ENCODE peak calls at places on chromosome 22, in ten cellular contexts. E is CD4-positive, alpha-beta memory T cell; O is CD4-positive, CD25-positive, alpha-beta regulatory T cell; H is thyroid gland; U is fibroblast of lung; N is naive thymus-derived CD4-positive, alpha-beta T cell; M is spleen; Z is SK-N-SH; A is colonic mucosa; V is mesenchymal stem cell. Y is an unnamed sample. For H3K4me1 and H3K9me3, the result is how much of the 10 kb centered on the place peaks cover.

GRCh38 chr22:39106326-39106725 is 9.3 kb downstream of the APOBEC3H start:
- DNase-seq in O (no peak), M (no peak), E (no peak), A (no peak), Z (no peak), U (no peak), V (no peak), H (no peak), N (no peak), Y (no peak)

GRCh38 chr22:23402275-23403151 is 177.6 kb downstream of the IGLL1 start:
- DNase-seq in Z (peak), A (peak), V (peak), O (no peak), H (peak), M (peak), N (peak), E (peak), U (peak), Y (peak)

GRCh38 chr22:49858827-49859226 is 5.2 kb downstream of the ZBED4 start:
- DNase-seq in E (no peak), V (no peak), O (no peak), U (no peak), N (no peak), H (no peak), A (no peak), Z (no peak), M (peak), Y (no peak)

GRCh38 chr22:11598492-11599440 is 3929.2 kb upstream of the OR11H1 start:
- DNase-seq in H (no peak), O (no peak), M (peak), E (no peak), Z (no peak), V (no peak), U (no peak), A (no peak), N (no peak), Y (no peak)

GRCh38 chr22:25357056-25357455 is 137.6 kb downstream of the CRYBB2 start:
- DNase-seq in Z (no peak), N (no peak), H (no peak), O (no peak), M (peak), V (no peak), U (no peak), A (no peak), E (no peak), Y (no peak)

GRCh38 chr22:28477556-28477955 is 202.1 kb downstream of the TTC28 start:
- DNase-seq in V (no peak), H (no peak), A (no peak), U (no peak), N (no peak), Z (no peak), O (no peak), E (no peak), M (no peak), Y (no peak)

GRCh38 chr22:31853736-31854500 is 90.4 kb upstream of the YWHAH start:
- DNase-seq in V (no peak), U (no peak), E (no peak), A (no peak), M (no peak), N (no peak), H (no peak), O (no peak), Z (no peak), Y (no peak)

GRCh38 chr22:24592144-24592845 is 578 bp downstream of the LRRC75B start:
- DNase-seq in O (no peak), M (no peak), E (no peak), N (no peak), H (peak), A (no peak), U (peak), Z (no peak), V (peak), Y (peak)

GRCh38 chr22:29664731-29665130 is 55.1 kb upstream of the CABP7 start:
- DNase-seq in U (no peak), O (no peak), E (no peak), V (peak), H (no peak), Z (no peak), M (no peak), N (no peak), A (no peak), Y (no peak)

GRCh38 chr22:27719535-27720227 is 81.9 kb downstream of the MN1 start:
- DNase-seq in V (peak), H (peak), N (no peak), O (no peak), Z (no peak), A (peak), M (peak), E (no peak), U (peak), Y (no peak)

DNA sequence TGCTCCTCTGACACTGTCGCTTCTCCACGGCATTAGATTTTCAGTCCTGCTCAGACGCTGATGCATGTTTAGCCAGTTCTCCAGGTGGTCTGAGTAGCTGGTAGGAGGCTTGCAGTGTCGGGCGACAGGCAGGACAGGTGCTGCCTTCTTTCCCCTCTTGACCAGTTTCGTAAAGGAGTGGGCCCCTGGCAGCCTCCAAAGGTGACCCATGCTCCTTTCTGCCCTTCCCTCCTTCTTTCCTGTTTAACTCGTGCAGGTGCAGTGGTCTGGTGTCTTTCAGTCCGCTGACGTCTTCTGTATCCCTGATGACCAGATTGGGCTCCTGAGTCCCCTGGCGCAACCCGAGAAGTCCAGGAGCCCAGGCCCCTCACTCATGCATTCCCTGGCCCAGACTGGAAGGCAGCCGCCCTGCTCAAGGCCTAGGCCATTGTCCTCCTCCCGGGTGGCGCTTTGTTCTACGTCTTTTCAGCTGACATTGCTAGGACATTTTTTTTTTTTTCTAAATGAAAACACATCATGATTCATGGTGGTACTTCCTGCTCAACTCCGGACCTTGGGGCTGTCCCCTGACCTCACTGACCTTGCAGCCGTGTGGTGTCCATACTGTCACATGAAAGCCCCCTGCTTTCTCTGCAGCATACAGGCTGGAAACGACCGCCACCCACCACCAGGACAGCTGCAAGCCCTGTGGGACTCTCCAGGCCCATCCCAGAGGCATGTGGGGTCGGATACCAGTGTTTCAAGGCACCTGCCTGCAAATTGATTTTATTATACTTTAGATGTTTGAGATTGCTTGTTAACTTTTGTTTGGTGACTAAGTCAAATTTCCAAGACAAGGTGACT is 25.5 kb upstream of the TXNRD2 start:
- DNase-seq in Z (no peak), M (no peak), U (no peak), N (no peak), H (no peak), A (no peak), O (no peak), V (no peak), E (no peak), Y (peak)
- H3K27ac ChIP-seq in Z (no peak), M (no peak), U (no peak), N (no peak), H (no peak), A (no peak), O (no peak), V (no peak), E (no peak), Y (no peak)

GRCh38 chr22:46585340-46586122 is 34.7 kb upstream of the GRAMD4 start:
- DNase-seq in N (no peak), O (no peak), V (no peak), U (no peak), Z (no peak), M (no peak), H (no peak), A (no peak), E (no peak), Y (peak)
- H3K4me1 ChIP-seq in N (under half), O (under half), V (half or more), U (under half), Z (under half), M (under half), H (half or more), A (under half), E (under half), Y (under half)

GRCh38 chr22:47295226-47295901 is 532.9 kb downstream of the TBC1D22A start:
- DNase-seq in V (no peak), A (no peak), M (no peak), N (no peak), U (no peak), Z (peak), O (no peak), E (no peak), H (no peak), Y (no peak)
- H3K9me3 ChIP-seq in V (under half), A (under half), M (under half), N (under half), U (under half), Z (under half), O (under half), E (under half), H (under half), Y (under half)

GRCh38 chr22:33577862-33578411 is 342.3 kb downstream of the LARGE1 start:
- DNase-seq in E (no peak), U (no peak), N (no peak), Z (peak), H (no peak), M (no peak), O (no peak), A (no peak), V (no peak), Y (no peak)
- H3K27ac ChIP-seq in E (no peak), U (no peak), N (no peak), Z (no peak), H (no peak), M (no peak), O (no peak), A (no peak), V (no peak), Y (no peak)

GRCh38 chr22:43998865-43999264 is 25.2 kb upstream of the PARVB start:
- DNase-seq in H (no peak), A (no peak), O (no peak), N (no peak), V (no peak), E (no peak), Z (no peak), M (no peak), U (no peak), Y (no peak)
- H3K4me1 ChIP-seq in H (under half), A (under half), O (under half), N (under half), V (under half), E (under half), Z (under half), M (under half), U (under half), Y (under half)

DNA sequence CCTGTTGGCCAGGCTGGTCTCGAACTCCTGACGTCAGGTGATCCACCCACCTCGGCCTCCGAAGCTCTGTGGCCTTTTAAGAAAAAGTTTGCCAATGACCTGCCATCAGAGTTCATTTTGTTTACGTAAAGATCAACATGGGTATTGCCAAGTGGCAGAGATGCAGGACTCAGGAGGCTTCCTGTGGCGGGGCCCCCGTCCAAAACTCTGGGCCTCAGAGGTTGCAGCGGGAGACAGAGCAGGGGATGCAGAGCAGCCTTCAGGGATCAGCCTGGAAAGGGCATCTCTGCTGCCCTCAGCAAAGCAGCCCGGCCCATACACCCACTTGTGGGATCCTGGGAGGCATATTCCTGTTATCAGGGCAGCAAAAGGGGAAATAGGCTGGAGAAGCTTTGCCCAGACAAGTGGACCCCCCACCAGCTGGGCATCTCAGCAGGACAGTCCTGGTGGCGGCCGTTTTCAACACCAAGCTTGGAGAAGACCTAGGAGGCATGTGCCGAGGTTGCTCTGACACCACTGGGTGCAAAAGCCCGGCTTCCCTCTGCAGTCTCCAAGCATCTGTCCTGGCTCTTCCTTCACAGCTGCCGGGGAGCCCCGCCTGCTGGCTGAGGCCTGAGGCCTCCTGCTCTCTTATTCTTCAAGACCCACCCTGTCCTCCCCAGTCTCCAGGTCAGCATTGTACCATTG is 1152.4 kb downstream of the BRD1 start:
- DNase-seq in O (no peak), H (no peak), A (no peak), E (no peak), U (no peak), N (no peak), Z (no peak), M (no peak), V (no peak), Y (peak)
- H3K9me3 ChIP-seq in O (under half), H (under half), A (under half), E (under half), U (under half), N (under half), Z (under half), M (under half), V (under half), Y (under half)

GRCh38 chr22:26479792-26480610 is 3.6 kb downstream of the HPS4 start:
- DNase-seq in Z (no peak), M (no peak), A (peak), E (no peak), U (no peak), H (no peak), V (no peak), O (no peak), N (no peak), Y (no peak)

GRCh38 chr22:26477341-26477731 is 6.2 kb downstream of the HPS4 start:
- DNase-seq in A (no peak), Z (no peak), V (peak), M (no peak), U (no peak), N (no peak), H (no peak), E (no peak), O (no peak), Y (no peak)

GRCh38 chr22:26480611-26480932 is 3.0 kb downstream of the HPS4 start:
- DNase-seq in N (no peak), H (no peak), E (no peak), O (no peak), M (no peak), Z (no peak), A (no peak), U (no peak), V (no peak), Y (no peak)

GRCh38 chr22:26481112-26481693 is 2.4 kb downstream of the HPS4 start:
- DNase-seq in U (no peak), O (no peak), E (no peak), N (no peak), H (no peak), Z (no peak), V (no peak), M (no peak), A (no peak), Y (no peak)

GRCh38 chr22:26479043-26479791 is 4.4 kb downstream of the HPS4 start:
- DNase-seq in N (no peak), H (no peak), V (no peak), Z (no peak), O (no peak), M (no peak), E (no peak), A (no peak), U (no peak), Y (no peak)
- H3K27ac ChIP-seq in N (peak), H (no peak), V (no peak), Z (no peak), O (peak), M (peak), E (no peak), A (peak), U (no peak), Y (no peak)

GRCh38 chr22:17116931-17117330 is 4.2 kb downstream of the TMEM121B start:
- DNase-seq in V (no peak), N (no peak), M (peak), U (no peak), E (no peak), H (no peak), A (no peak), Z (no peak), O (no peak), Y (no peak)

GRCh38 chr22:17114173-17114957 is 6.8 kb downstream of the TMEM121B start:
- DNase-seq in Z (no peak), E (no peak), H (no peak), O (no peak), A (no peak), N (no peak), M (peak), V (no peak), U (no peak), Y (no peak)

GRCh38 chr22:17114958-17115235 is 6.3 kb downstream of the TMEM121B start:
- DNase-seq in H (no peak), U (no peak), E (no peak), N (no peak), V (no peak), A (no peak), O (no peak), Z (no peak), M (peak), Y (no peak)

GRCh38 chr22:17115927-17116326 is 5.2 kb downstream of the TMEM121B start:
- DNase-seq in N (no peak), V (no peak), O (no peak), U (no peak), M (no peak), E (no peak), Z (no peak), A (no peak), H (no peak), Y (no peak)

DNA sequence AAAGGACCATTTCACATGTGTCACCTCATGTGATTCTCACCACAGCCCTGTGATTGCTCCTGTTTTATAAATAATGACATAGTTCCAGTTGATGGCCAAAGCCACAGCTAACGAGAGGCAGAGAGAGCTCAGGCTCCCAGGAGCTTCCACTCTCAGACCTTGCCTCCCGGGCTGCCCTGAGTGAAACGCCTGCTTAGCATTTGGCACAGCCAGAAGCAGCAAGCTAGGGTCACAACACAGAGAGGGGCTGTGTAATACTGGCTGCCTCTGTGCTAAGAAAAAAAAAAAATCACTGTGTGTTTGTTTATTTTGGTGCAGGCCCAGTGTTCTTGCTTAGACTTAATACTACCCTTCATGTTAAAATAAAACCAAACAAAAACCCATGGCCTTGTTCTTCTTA is 5.8 kb downstream of the TMEM121B start:
- DNase-seq in Z (no peak), N (no peak), M (peak), V (no peak), H (no peak), A (no peak), O (no peak), U (peak), E (no peak), Y (no peak)
- H3K4me1 ChIP-seq in Z (under half), N (half or more), M (under half), V (under half), H (under half), A (under half), O (under half), U (under half), E (half or more), Y (under half)